ENCODE peak calls at places on chromosomes 11 and 22, in seven cellular contexts. One of them, this sample, is unnamed.

GRCh38 chr11:8318536-8318935 is 54.9 kb upstream of the LMO1 start:
- DNase-seq in GM13977: no peak
- DNase-seq in C1 segment of cervical spinal cord: no peak
- DNase-seq in Peyer's patch: no peak
- DNase-seq in choroid plexus epithelial cell: no peak
- DNase-seq in fibroblast of mammary gland: no peak
- DNase-seq in dorsolateral prefrontal cortex: no peak
- DNase-seq in this sample: no peak

GRCh38 chr11:13668957-13669521 is 571 bp downstream of the FAR1 start:
- DNase-seq in Peyer's patch: peak
- DNase-seq in dorsolateral prefrontal cortex: peak
- DNase-seq in C1 segment of cervical spinal cord: peak
- DNase-seq in choroid plexus epithelial cell: peak
- DNase-seq in GM13977: peak
- DNase-seq in fibroblast of mammary gland: no peak
- DNase-seq in this sample: no peak

GRCh38 chr11:111356660-111357048 is 22.4 kb downstream of the POU2AF1 start:
- DNase-seq in Peyer's patch: no peak
- DNase-seq in GM13977: no peak
- DNase-seq in dorsolateral prefrontal cortex: no peak
- DNase-seq in C1 segment of cervical spinal cord: no peak
- DNase-seq in choroid plexus epithelial cell: no peak
- DNase-seq in fibroblast of mammary gland: no peak
- DNase-seq in this sample: no peak

GRCh38 chr22:36765131-36765942 is 10.6 kb downstream of the IFT27 start:
- DNase-seq in GM13977: no peak
- DNase-seq in Peyer's patch: peak
- DNase-seq in choroid plexus epithelial cell: no peak
- DNase-seq in fibroblast of mammary gland: no peak
- DNase-seq in C1 segment of cervical spinal cord: no peak
- DNase-seq in dorsolateral prefrontal cortex: peak
- DNase-seq in this sample: no peak

GRCh38 chr22:46894081-46894671 is 131.7 kb downstream of the TBC1D22A start:
- DNase-seq in choroid plexus epithelial cell: no peak
- DNase-seq in C1 segment of cervical spinal cord: no peak
- DNase-seq in dorsolateral prefrontal cortex: no peak
- DNase-seq in GM13977: no peak
- DNase-seq in fibroblast of mammary gland: peak
- DNase-seq in Peyer's patch: peak
- DNase-seq in this sample: no peak

GRCh38 chr22:41574847-41575381 is 14.1 kb downstream of the CSDC2 start:
- DNase-seq in GM13977: no peak
- DNase-seq in choroid plexus epithelial cell: no peak
- DNase-seq in C1 segment of cervical spinal cord: no peak
- DNase-seq in dorsolateral prefrontal cortex: no peak
- DNase-seq in Peyer's patch: peak
- DNase-seq in fibroblast of mammary gland: peak
- DNase-seq in this sample: no peak

GRCh38 chr11:61696602-61697001 is 16.4 kb downstream of the DAGLA start:
- DNase-seq in choroid plexus epithelial cell: no peak
- DNase-seq in fibroblast of mammary gland: no peak
- DNase-seq in C1 segment of cervical spinal cord: no peak
- DNase-seq in Peyer's patch: no peak
- DNase-seq in dorsolateral prefrontal cortex: no peak
- DNase-seq in GM13977: no peak
- DNase-seq in this sample: no peak

GRCh38 chr11:112355726-112356125 is 95.1 kb upstream of the PLET1 start:
- DNase-seq in Peyer's patch: no peak
- DNase-seq in GM13977: no peak
- DNase-seq in C1 segment of cervical spinal cord: no peak
- DNase-seq in choroid plexus epithelial cell: peak
- DNase-seq in fibroblast of mammary gland: peak
- DNase-seq in dorsolateral prefrontal cortex: no peak
- DNase-seq in this sample: no peak

GRCh38 chr22:35928273-35928798 is 100.3 kb downstream of the RBFOX2 start:
- DNase-seq in GM13977: no peak
- DNase-seq in choroid plexus epithelial cell: no peak
- DNase-seq in dorsolateral prefrontal cortex: no peak
- DNase-seq in fibroblast of mammary gland: no peak
- DNase-seq in C1 segment of cervical spinal cord: no peak
- DNase-seq in Peyer's patch: no peak
- DNase-seq in this sample: no peak

GRCh38 chr11:99275521-99275920 is 254.8 kb downstream of the CNTN5 start:
- DNase-seq in Peyer's patch: no peak
- DNase-seq in fibroblast of mammary gland: no peak
- DNase-seq in C1 segment of cervical spinal cord: no peak
- DNase-seq in GM13977: no peak
- DNase-seq in dorsolateral prefrontal cortex: no peak
- DNase-seq in choroid plexus epithelial cell: no peak
- DNase-seq in this sample: no peak

GRCh38 chr11:62552465-62552782 is 5.8 kb upstream of the AHNAK start:
- DNase-seq in GM13977: no peak
- DNase-seq in Peyer's patch: no peak
- DNase-seq in fibroblast of mammary gland: peak
- DNase-seq in C1 segment of cervical spinal cord: no peak
- DNase-seq in choroid plexus epithelial cell: no peak
- DNase-seq in dorsolateral prefrontal cortex: no peak
- DNase-seq in this sample: no peak

GRCh38 chr11:65853249-65853979 is 4.6 kb downstream of the CFL1 start:
- DNase-seq in choroid plexus epithelial cell: no peak
- DNase-seq in fibroblast of mammary gland: no peak
- DNase-seq in C1 segment of cervical spinal cord: no peak
- DNase-seq in GM13977: no peak
- DNase-seq in dorsolateral prefrontal cortex: no peak
- DNase-seq in Peyer's patch: no peak
- DNase-seq in this sample: no peak

GRCh38 chr11:62856333-62856910 is 17.0 kb upstream of the WDR74 start:
- DNase-seq in choroid plexus epithelial cell: no peak
- DNase-seq in dorsolateral prefrontal cortex: no peak
- DNase-seq in Peyer's patch: no peak
- DNase-seq in C1 segment of cervical spinal cord: no peak
- DNase-seq in GM13977: no peak
- DNase-seq in fibroblast of mammary gland: peak
- DNase-seq in this sample: no peak

GRCh38 chr11:67384851-67385366 is 6.9 kb upstream of the RAD9A start:
- DNase-seq in dorsolateral prefrontal cortex: no peak
- DNase-seq in Peyer's patch: no peak
- DNase-seq in fibroblast of mammary gland: peak
- DNase-seq in GM13977: no peak
- DNase-seq in C1 segment of cervical spinal cord: no peak
- DNase-seq in choroid plexus epithelial cell: peak
- DNase-seq in this sample: no peak

GRCh38 chr11:106958506-106959248 is 59.6 kb downstream of the GUCY1A2 start:
- DNase-seq in fibroblast of mammary gland: no peak
- DNase-seq in choroid plexus epithelial cell: peak
- DNase-seq in C1 segment of cervical spinal cord: no peak
- DNase-seq in dorsolateral prefrontal cortex: no peak
- DNase-seq in GM13977: no peak
- DNase-seq in Peyer's patch: no peak
- DNase-seq in this sample: no peak

GRCh38 chr22:20528405-20528978 is 21.1 kb downstream of the MED15 start:
- DNase-seq in Peyer's patch: no peak
- DNase-seq in fibroblast of mammary gland: no peak
- DNase-seq in choroid plexus epithelial cell: no peak
- DNase-seq in GM13977: no peak
- DNase-seq in C1 segment of cervical spinal cord: no peak
- DNase-seq in dorsolateral prefrontal cortex: no peak
- DNase-seq in this sample: no peak